ENCODE peak calls at places on chromosomes 13 and 19, in ten cellular contexts. One of them, this sample, is unnamed.

GRCh38 chr13:42378383-42378780 is 106.4 kb downstream of the AKAP11 start:
- DNase-seq in AG04450: no peak
- DNase-seq in GM12865: peak
- DNase-seq in endodermal cell: no peak
- DNase-seq in ascending aorta: no peak
- DNase-seq in stomach: no peak
- DNase-seq in A549: no peak
- DNase-seq in CD8-positive, alpha-beta T cell: no peak
- DNase-seq in heart right ventricle: no peak
- DNase-seq in left lung: no peak
- DNase-seq in this sample: no peak

GRCh38 chr19:1213391-1214286 is 8.1 kb downstream of the STK11 start:
- DNase-seq in GM12865: peak
- DNase-seq in stomach: peak
- DNase-seq in endodermal cell: no peak
- DNase-seq in ascending aorta: peak
- DNase-seq in CD8-positive, alpha-beta T cell: no peak
- DNase-seq in AG04450: no peak
- DNase-seq in heart right ventricle: peak
- DNase-seq in A549: no peak
- DNase-seq in left lung: peak
- DNase-seq in this sample: peak

GRCh38 chr13:113561417-113562084 is 23.0 kb upstream of the TFDP1 start:
- DNase-seq in left lung: no peak
- DNase-seq in AG04450: no peak
- DNase-seq in CD8-positive, alpha-beta T cell: no peak
- DNase-seq in GM12865: no peak
- DNase-seq in stomach: peak
- DNase-seq in endodermal cell: peak
- DNase-seq in heart right ventricle: no peak
- DNase-seq in ascending aorta: no peak
- DNase-seq in A549: no peak
- DNase-seq in this sample: no peak

GRCh38 chr13:112690242-112690943 is 555 bp downstream of the ATP11A start:
- DNase-seq in GM12865: peak
- DNase-seq in endodermal cell: peak
- DNase-seq in stomach: peak
- DNase-seq in left lung: peak
- DNase-seq in AG04450: no peak
- DNase-seq in ascending aorta: no peak
- DNase-seq in A549: peak
- DNase-seq in heart right ventricle: peak
- DNase-seq in CD8-positive, alpha-beta T cell: peak
- DNase-seq in this sample: peak

GRCh38 chr19:1850809-1851544 is 2.7 kb upstream of the REXO1 start:
- DNase-seq in heart right ventricle: no peak
- DNase-seq in ascending aorta: no peak
- DNase-seq in stomach: no peak
- DNase-seq in GM12865: no peak
- DNase-seq in A549: no peak
- DNase-seq in CD8-positive, alpha-beta T cell: no peak
- DNase-seq in endodermal cell: peak
- DNase-seq in AG04450: no peak
- DNase-seq in left lung: no peak
- DNase-seq in this sample: no peak

GRCh38 chr19:35975608-35976214 is 19.3 kb upstream of the SDHAF1 start:
- DNase-seq in GM12865: no peak
- DNase-seq in endodermal cell: peak
- DNase-seq in heart right ventricle: no peak
- DNase-seq in stomach: no peak
- DNase-seq in ascending aorta: no peak
- DNase-seq in left lung: no peak
- DNase-seq in AG04450: no peak
- DNase-seq in A549: peak
- DNase-seq in CD8-positive, alpha-beta T cell: no peak
- DNase-seq in this sample: peak

GRCh38 chr19:58033741-58034475 is at the start of gene ZSCAN1:
- DNase-seq in A549: no peak
- DNase-seq in left lung: peak
- DNase-seq in GM12865: no peak
- DNase-seq in CD8-positive, alpha-beta T cell: peak
- DNase-seq in AG04450: no peak
- DNase-seq in heart right ventricle: peak
- DNase-seq in endodermal cell: peak
- DNase-seq in stomach: peak
- DNase-seq in ascending aorta: no peak
- DNase-seq in this sample: peak

GRCh38 chr19:17847538-17848366 is at the start of gene JAK3:
- DNase-seq in left lung: peak
- DNase-seq in A549: no peak
- DNase-seq in stomach: peak
- DNase-seq in GM12865: peak
- DNase-seq in ascending aorta: no peak
- DNase-seq in heart right ventricle: peak
- DNase-seq in AG04450: no peak
- DNase-seq in endodermal cell: peak
- DNase-seq in CD8-positive, alpha-beta T cell: peak
- DNase-seq in this sample: peak

GRCh38 chr13:91142572-91142971 is 204.9 kb upstream of the MIR17HG start:
- DNase-seq in heart right ventricle: no peak
- DNase-seq in GM12865: no peak
- DNase-seq in A549: no peak
- DNase-seq in left lung: no peak
- DNase-seq in ascending aorta: no peak
- DNase-seq in endodermal cell: no peak
- DNase-seq in AG04450: no peak
- DNase-seq in CD8-positive, alpha-beta T cell: no peak
- DNase-seq in stomach: no peak
- DNase-seq in this sample: peak

GRCh38 chr19:57954996-57955395 is 7.5 kb upstream of the ZNF256 start:
- DNase-seq in CD8-positive, alpha-beta T cell: no peak
- DNase-seq in heart right ventricle: no peak
- DNase-seq in A549: no peak
- DNase-seq in AG04450: no peak
- DNase-seq in endodermal cell: no peak
- DNase-seq in stomach: no peak
- DNase-seq in GM12865: no peak
- DNase-seq in left lung: no peak
- DNase-seq in ascending aorta: no peak
- DNase-seq in this sample: no peak

GRCh38 chr13:58085819-58086218 is 454.3 kb downstream of the PCDH17 start:
- DNase-seq in heart right ventricle: no peak
- DNase-seq in left lung: no peak
- DNase-seq in endodermal cell: no peak
- DNase-seq in CD8-positive, alpha-beta T cell: no peak
- DNase-seq in A549: no peak
- DNase-seq in stomach: no peak
- DNase-seq in ascending aorta: no peak
- DNase-seq in GM12865: no peak
- DNase-seq in AG04450: no peak
- DNase-seq in this sample: peak

GRCh38 chr19:35211545-35212230 is 16.9 kb downstream of the FAM187B start:
- DNase-seq in stomach: peak
- DNase-seq in CD8-positive, alpha-beta T cell: peak
- DNase-seq in left lung: peak
- DNase-seq in heart right ventricle: peak
- DNase-seq in ascending aorta: peak
- DNase-seq in A549: no peak
- DNase-seq in GM12865: no peak
- DNase-seq in AG04450: no peak
- DNase-seq in endodermal cell: peak
- DNase-seq in this sample: no peak

GRCh38 chr19:45442408-45442926 is 18.8 kb upstream of the ERCC1 start:
- DNase-seq in stomach: no peak
- DNase-seq in heart right ventricle: no peak
- DNase-seq in GM12865: no peak
- DNase-seq in A549: no peak
- DNase-seq in ascending aorta: no peak
- DNase-seq in CD8-positive, alpha-beta T cell: no peak
- DNase-seq in left lung: no peak
- DNase-seq in endodermal cell: no peak
- DNase-seq in AG04450: no peak
- DNase-seq in this sample: no peak

GRCh38 chr13:40350283-40350992 is 316.0 kb downstream of the FOXO1 start:
- DNase-seq in AG04450: no peak
- DNase-seq in GM12865: no peak
- DNase-seq in left lung: no peak
- DNase-seq in stomach: no peak
- DNase-seq in endodermal cell: no peak
- DNase-seq in CD8-positive, alpha-beta T cell: no peak
- DNase-seq in ascending aorta: no peak
- DNase-seq in heart right ventricle: no peak
- DNase-seq in A549: no peak
- DNase-seq in this sample: no peak
- H3K4me3 ChIP-seq in AG04450: no peak
- H3K4me3 ChIP-seq in GM12865: no peak
- H3K4me3 ChIP-seq in left lung: no peak
- H3K4me3 ChIP-seq in stomach: no peak
- H3K4me3 ChIP-seq in endodermal cell: no peak
- H3K4me3 ChIP-seq in CD8-positive, alpha-beta T cell: no peak
- H3K4me3 ChIP-seq in ascending aorta: no peak
- H3K4me3 ChIP-seq in heart right ventricle: no peak
- H3K4me3 ChIP-seq in A549: no peak
- H3K4me3 ChIP-seq in this sample: no peak

GRCh38 chr19:31337007-31337914 is 12.0 kb downstream of the TSHZ3 start:
- DNase-seq in stomach: no peak
- DNase-seq in ascending aorta: no peak
- DNase-seq in endodermal cell: no peak
- DNase-seq in heart right ventricle: no peak
- DNase-seq in left lung: no peak
- DNase-seq in GM12865: no peak
- DNase-seq in AG04450: no peak
- DNase-seq in CD8-positive, alpha-beta T cell: no peak
- DNase-seq in A549: no peak
- DNase-seq in this sample: no peak

GRCh38 chr19:31339405-31339804 is 9.8 kb downstream of the TSHZ3 start:
- DNase-seq in endodermal cell: no peak
- DNase-seq in CD8-positive, alpha-beta T cell: no peak
- DNase-seq in ascending aorta: no peak
- DNase-seq in heart right ventricle: no peak
- DNase-seq in left lung: no peak
- DNase-seq in A549: no peak
- DNase-seq in GM12865: no peak
- DNase-seq in stomach: no peak
- DNase-seq in AG04450: no peak
- DNase-seq in this sample: no peak

GRCh38 chr19:31340059-31341025 is 8.9 kb downstream of the TSHZ3 start:
- DNase-seq in CD8-positive, alpha-beta T cell: no peak
- DNase-seq in stomach: no peak
- DNase-seq in A549: no peak
- DNase-seq in endodermal cell: no peak
- DNase-seq in ascending aorta: no peak
- DNase-seq in GM12865: no peak
- DNase-seq in left lung: no peak
- DNase-seq in heart right ventricle: no peak
- DNase-seq in AG04450: no peak
- DNase-seq in this sample: peak

GRCh38 chr19:31335716-31336115 is 13.5 kb downstream of the TSHZ3 start:
- DNase-seq in AG04450: no peak
- DNase-seq in CD8-positive, alpha-beta T cell: no peak
- DNase-seq in stomach: peak
- DNase-seq in GM12865: no peak
- DNase-seq in left lung: no peak
- DNase-seq in endodermal cell: no peak
- DNase-seq in A549: no peak
- DNase-seq in ascending aorta: no peak
- DNase-seq in heart right ventricle: no peak
- DNase-seq in this sample: no peak

GRCh38 chr19:31338069-31338767 is 11.0 kb downstream of the TSHZ3 start:
- DNase-seq in left lung: no peak
- DNase-seq in GM12865: no peak
- DNase-seq in endodermal cell: peak
- DNase-seq in A549: peak
- DNase-seq in stomach: no peak
- DNase-seq in ascending aorta: no peak
- DNase-seq in AG04450: no peak
- DNase-seq in CD8-positive, alpha-beta T cell: no peak
- DNase-seq in heart right ventricle: peak
- DNase-seq in this sample: peak
- TF ChIP-seq CTCF in left lung: peak
- TF ChIP-seq CTCF in GM12865: no peak
- TF ChIP-seq CTCF in endodermal cell: peak
- TF ChIP-seq CTCF in A549: peak
- TF ChIP-seq CTCF in stomach: no peak
- TF ChIP-seq CTCF in ascending aorta: peak
- TF ChIP-seq CTCF in AG04450: peak
- TF ChIP-seq CTCF in CD8-positive, alpha-beta T cell: peak
- TF ChIP-seq CTCF in heart right ventricle: peak
- TF ChIP-seq CTCF in this sample: peak

GRCh38 chr13:107644136-107644535 is 571.2 kb downstream of the LIG4 start:
- DNase-seq in AG04450: no peak
- DNase-seq in endodermal cell: no peak
- DNase-seq in ascending aorta: no peak
- DNase-seq in A549: no peak
- DNase-seq in stomach: no peak
- DNase-seq in GM12865: no peak
- DNase-seq in left lung: no peak
- DNase-seq in CD8-positive, alpha-beta T cell: no peak
- DNase-seq in heart right ventricle: no peak
- DNase-seq in this sample: no peak

GRCh38 chr13:107642841-107643240 is 572.5 kb downstream of the LIG4 start:
- DNase-seq in stomach: no peak
- DNase-seq in GM12865: no peak
- DNase-seq in heart right ventricle: no peak
- DNase-seq in ascending aorta: no peak
- DNase-seq in CD8-positive, alpha-beta T cell: no peak
- DNase-seq in left lung: no peak
- DNase-seq in A549: no peak
- DNase-seq in AG04450: peak
- DNase-seq in endodermal cell: no peak
- DNase-seq in this sample: no peak

GRCh38 chr13:107641574-107641973 is 573.8 kb downstream of the LIG4 start:
- DNase-seq in left lung: no peak
- DNase-seq in A549: no peak
- DNase-seq in ascending aorta: no peak
- DNase-seq in GM12865: no peak
- DNase-seq in stomach: no peak
- DNase-seq in heart right ventricle: no peak
- DNase-seq in endodermal cell: no peak
- DNase-seq in CD8-positive, alpha-beta T cell: no peak
- DNase-seq in AG04450: no peak
- DNase-seq in this sample: no peak
- H3K4me3 ChIP-seq in left lung: no peak
- H3K4me3 ChIP-seq in A549: no peak
- H3K4me3 ChIP-seq in ascending aorta: no peak
- H3K4me3 ChIP-seq in GM12865: no peak
- H3K4me3 ChIP-seq in stomach: no peak
- H3K4me3 ChIP-seq in heart right ventricle: no peak
- H3K4me3 ChIP-seq in endodermal cell: no peak
- H3K4me3 ChIP-seq in CD8-positive, alpha-beta T cell: no peak
- H3K4me3 ChIP-seq in AG04450: no peak
- H3K4me3 ChIP-seq in this sample: no peak

GRCh38 chr13:95536629-95537241 is 15.8 kb upstream of the CLDN10 start:
- DNase-seq in AG04450: no peak
- DNase-seq in endodermal cell: no peak
- DNase-seq in heart right ventricle: no peak
- DNase-seq in ascending aorta: no peak
- DNase-seq in stomach: no peak
- DNase-seq in A549: no peak
- DNase-seq in GM12865: peak
- DNase-seq in CD8-positive, alpha-beta T cell: no peak
- DNase-seq in left lung: no peak
- DNase-seq in this sample: peak
- TF ChIP-seq CTCF in AG04450: peak
- TF ChIP-seq CTCF in endodermal cell: peak
- TF ChIP-seq CTCF in heart right ventricle: no peak
- TF ChIP-seq CTCF in ascending aorta: peak
- TF ChIP-seq CTCF in stomach: no peak
- TF ChIP-seq CTCF in A549: peak
- TF ChIP-seq CTCF in GM12865: peak
- TF ChIP-seq CTCF in CD8-positive, alpha-beta T cell: peak
- TF ChIP-seq CTCF in left lung: peak
- TF ChIP-seq CTCF in this sample: peak